ENCODE peak calls at places on chromosomes 7 and 10, in ten cellular contexts. K is NCI-H1694 treated with DMSO at 0.1 percent for 48 hours, V is NCI-H2081, W is H9, P is endothelial cell, T is nucleus accumbens, J is T-helper 2 cell, R is T-cell, Z is H1, F is trophoblast cell. N is an unnamed sample.

GRCh38 chr7:1062296-1063294 is 18.2 kb downstream of the GPR146 start:
- DNase-seq in T (no peak), P (no peak), K (no peak), J (no peak), W (no peak), F (no peak), R (no peak), V (no peak), Z (no peak), N (no peak)

GRCh38 chr10:131858583-131859340 is 42.0 kb upstream of the PPP2R2D start:
- DNase-seq in K (no peak), W (peak), Z (no peak), T (no peak), R (no peak), F (no peak), V (no peak), J (no peak), P (no peak), N (no peak)

GRCh38 chr7:21365866-21366624 is 61.8 kb upstream of the SP4 start:
- DNase-seq in F (no peak), K (no peak), P (no peak), V (peak), R (no peak), Z (no peak), W (no peak), J (no peak), T (no peak), N (no peak)

GRCh38 chr7:81457858-81458522 is 311.9 kb downstream of the HGF start:
- DNase-seq in V (peak), T (no peak), J (no peak), R (no peak), Z (no peak), P (no peak), F (no peak), W (no peak), K (peak), N (no peak)

GRCh38 chr10:15794569-15794968 is 65.7 kb downstream of the MINDY3 start:
- DNase-seq in F (no peak), V (no peak), J (no peak), K (no peak), Z (no peak), P (no peak), R (no peak), W (no peak), T (no peak), N (no peak)

GRCh38 chr10:64041989-64042490 is 520.8 kb downstream of the REEP3 start:
- DNase-seq in T (no peak), P (no peak), F (no peak), R (no peak), W (no peak), V (no peak), Z (no peak), K (no peak), J (no peak), N (no peak)

GRCh38 chr10:62038609-62039190 is 137.2 kb downstream of the ARID5B start:
- DNase-seq in J (peak), Z (no peak), P (peak), W (peak), K (peak), V (peak), F (peak), R (peak), T (peak), N (no peak)

GRCh38 chr7:31744294-31744874 is 57.4 kb downstream of the PPP1R17 start:
- DNase-seq in T (peak), F (peak), R (no peak), W (peak), P (peak), J (no peak), Z (no peak), K (peak), V (peak), N (no peak)

GRCh38 chr10:67284589-67284988 is 358.8 kb downstream of the LRRTM3 start:
- DNase-seq in W (no peak), J (no peak), K (no peak), R (no peak), Z (no peak), F (no peak), T (no peak), V (no peak), P (no peak), N (no peak)

GRCh38 chr7:99355098-99355497 is 19.4 kb upstream of the ARPC1B start:
- DNase-seq in V (no peak), F (no peak), K (no peak), W (no peak), P (no peak), J (no peak), R (no peak), Z (no peak), T (no peak), N (no peak)

GRCh38 chr7:73533742-73534141 is 11.6 kb upstream of the BAZ1B start:
- DNase-seq in J (no peak), R (no peak), P (no peak), W (peak), K (no peak), T (no peak), Z (no peak), V (no peak), F (no peak), N (no peak)

GRCh38 chr7:83020171-83020570 is 142.5 kb downstream of the PCLO start:
- DNase-seq in W (no peak), Z (no peak), F (no peak), T (no peak), R (no peak), V (no peak), P (no peak), J (no peak), K (no peak), N (no peak)

GRCh38 chr10:132687181-132687892 is 98.6 kb downstream of the NKX6-2 start:
- DNase-seq in R (no peak), F (no peak), K (no peak), P (no peak), W (peak), J (no peak), V (no peak), T (no peak), Z (no peak), N (no peak)

GRCh38 chr7:92622680-92623079 is 32.5 kb upstream of the FAM133B start:
- DNase-seq in V (no peak), W (no peak), R (no peak), P (no peak), F (no peak), J (no peak), Z (no peak), K (no peak), T (no peak), N (no peak)

GRCh38 chr7:138245216-138245615 is 169.0 kb downstream of the AKR1D1 start:
- DNase-seq in F (no peak), K (no peak), V (no peak), W (no peak), J (no peak), Z (no peak), R (no peak), P (no peak), T (no peak), N (no peak)

GRCh38 chr10:28845009-28845682 is 167.8 kb downstream of the BAMBI start:
- DNase-seq in J (no peak), W (no peak), P (no peak), V (no peak), T (no peak), R (no peak), Z (no peak), F (no peak), K (no peak), N (no peak)

GRCh38 chr10:119811122-119811521 is 61.5 kb downstream of the MCMBP start:
- DNase-seq in P (no peak), V (no peak), W (no peak), Z (no peak), F (no peak), J (no peak), K (no peak), T (no peak), R (no peak), N (no peak)

GRCh38 chr10:119652361-119652760 is 1.2 kb downstream of the BAG3 start:
- DNase-seq in K (peak), R (no peak), F (no peak), J (no peak), Z (no peak), V (no peak), P (no peak), W (no peak), T (no peak), N (no peak)

GRCh38 chr10:113616244-113617074 is 47.4 kb downstream of the NRAP start:
- DNase-seq in J (no peak), P (peak), R (no peak), Z (no peak), V (no peak), K (no peak), F (peak), W (no peak), T (no peak), N (no peak)

GRCh38 chr7:85041599-85042216 is 145.1 kb downstream of the SEMA3D start:
- DNase-seq in V (peak), R (no peak), F (peak), W (peak), Z (no peak), K (peak), T (peak), J (no peak), P (peak), N (peak)

GRCh38 chr10:130190737-130191115 is 54.5 kb downstream of the GLRX3 start:
- DNase-seq in R (no peak), F (no peak), J (no peak), K (no peak), V (no peak), Z (no peak), P (no peak), W (no peak), T (no peak), N (no peak)

GRCh38 chr10:24707445-24707844 is 16.2 kb downstream of the ARHGAP21 start:
- DNase-seq in Z (no peak), R (no peak), T (no peak), V (no peak), W (no peak), K (no peak), J (no peak), P (no peak), F (no peak), N (no peak)

GRCh38 chr10:104478380-104478779 is 124.7 kb downstream of the CFAP58 start:
- DNase-seq in P (no peak), J (no peak), W (no peak), T (no peak), Z (no peak), F (no peak), K (no peak), R (no peak), V (no peak), N (no peak)

GRCh38 chr10:103660364-103661197 is 167.1 kb downstream of the NEURL1 start:
- DNase-seq in F (no peak), V (peak), P (no peak), J (no peak), W (no peak), T (no peak), R (no peak), K (peak), Z (no peak), N (no peak)

GRCh38 chr10:117514971-117515370 is 27.6 kb upstream of the EMX2 start:
- DNase-seq in W (peak), F (no peak), P (no peak), R (no peak), Z (no peak), K (no peak), T (no peak), V (no peak), J (no peak), N (no peak)